ENCODE peak calls at places on chromosomes 12 and 14, in five cellular contexts. E, B, U, W and F are unnamed samples.

GRCh38 chr12:13091831-13092230 is 11.6 kb downstream of the GSG1 start:
- DNase-seq in B (no peak), U (no peak), E (no peak), W (no peak), F (no peak)

GRCh38 chr12:2668816-2669215 is 126.0 kb upstream of the FKBP4 start:
- DNase-seq in W (no peak), B (no peak), E (no peak), U (no peak), F (no peak)

GRCh38 chr14:69580009-69580577 is 5.4 kb upstream of the CCDC177 start:
- DNase-seq in U (peak; percentile 63), E (peak; percentile 72), W (peak; percentile 71), B (peak; percentile 51), F (peak; percentile 44)

GRCh38 chr14:36955376-36955775 is 217.0 kb downstream of the SLC25A21 start:
- DNase-seq in E (no peak), W (no peak), B (no peak), U (no peak), F (no peak)

GRCh38 chr14:103624860-103625259 is 4.2 kb upstream of the KLC1 start:
- DNase-seq in W (peak; percentile 81), U (no peak), B (peak; percentile 57), E (peak; percentile 56), F (no peak)

GRCh38 chr12:28110329-28110728 is 79.9 kb upstream of the CCDC91 start:
- DNase-seq in U (no peak), E (peak; percentile 16), W (no peak), B (no peak), F (no peak)

GRCh38 chr14:93032301-93032929 is 83.3 kb downstream of the ITPK1 start:
- DNase-seq in E (peak; percentile 36), W (peak; percentile 81), U (no peak), B (no peak), F (peak; percentile 31)

GRCh38 chr12:13252024-13252423 is 55.5 kb downstream of the EMP1 start:
- DNase-seq in U (no peak), W (no peak), B (no peak), E (no peak), F (no peak)

GRCh38 chr12:54961190-54961589 is 23.4 kb downstream of the TESPA1 start:
- DNase-seq in E (no peak), B (no peak), U (no peak), W (no peak), F (no peak)

GRCh38 chr12:105079011-105079570 is 5.2 kb downstream of the ALDH1L2 start:
- DNase-seq in U (no peak), E (no peak), W (no peak), B (no peak), F (no peak)

GRCh38 chr12:71208053-71208685 is 50.4 kb upstream of the TSPAN8 start:
- DNase-seq in B (no peak), E (no peak), W (no peak), U (no peak), F (no peak)

GRCh38 chr12:56046027-56046780 is 4.5 kb downstream of the RPS26 start:
- DNase-seq in U (no peak), W (no peak), E (peak; percentile 36), B (no peak), F (no peak)

GRCh38 chr12:87985069-87985675 is 44.0 kb downstream of the C12orf50 start:
- DNase-seq in E (no peak), U (no peak), B (no peak), W (no peak), F (no peak)

GRCh38 chr14:69518341-69519101 is 34.0 kb downstream of the PLEKHD1 start:
- DNase-seq in B (no peak), U (no peak), W (no peak), E (no peak), F (no peak)

GRCh38 chr12:108846320-108846719 is 11.1 kb downstream of the SSH1 start:
- DNase-seq in E (peak; percentile 58), U (no peak), B (peak; percentile 65), W (no peak), F (no peak)

GRCh38 chr12:19799216-19799615 is 359.9 kb downstream of the AEBP2 start:
- DNase-seq in B (no peak), U (no peak), W (no peak), E (no peak), F (no peak)

GRCh38 chr12:18462437-18462836 is 201.1 kb downstream of the PIK3C2G start:
- DNase-seq in U (no peak), E (no peak), W (no peak), B (no peak), F (no peak)

GRCh38 chr12:75048763-75049162 is 160.9 kb downstream of the KCNC2 start:
- DNase-seq in B (no peak), E (no peak), W (no peak), U (no peak), F (no peak)

GRCh38 chr12:87809916-87810315 is 219.3 kb downstream of the C12orf50 start:
- DNase-seq in E (no peak), U (no peak), W (no peak), B (no peak), F (no peak)

GRCh38 chr14:94612174-94612573 is at the start of gene SERPINA3:
- DNase-seq in U (no peak), E (no peak), W (no peak), B (no peak), F (no peak)

GRCh38 chr14:103292426-103293374 is 41.3 kb upstream of the EIF5 start:
- DNase-seq in U (peak; percentile 87), E (peak; percentile 71), W (peak; percentile 71), B (peak; percentile 80), F (peak; percentile 88)

GRCh38 chr14:89138846-89139245 is 278.2 kb downstream of the FOXN3 start:
- DNase-seq in W (no peak), U (no peak), E (no peak), B (no peak), F (no peak)

GRCh38 chr14:30445852-30446251 is 113.1 kb upstream of the G2E3 start:
- DNase-seq in U (no peak), W (no peak), E (no peak), B (no peak), F (no peak)

GRCh38 chr14:30883508-30884294 is 9.3 kb downstream of the COCH start:
- DNase-seq in W (no peak), E (no peak), U (no peak), B (no peak), F (no peak)

GRCh38 chr12:87687362-87687761 is 341.8 kb downstream of the C12orf50 start:
- DNase-seq in W (peak; percentile 50), B (no peak), U (no peak), E (no peak), F (peak; percentile 2)

GRCh38 chr14:52609445-52610044 is 56.9 kb downstream of the GPR137C start:
- DNase-seq in B (no peak), E (no peak), U (no peak), W (no peak), F (no peak)

GRCh38 chr12:389138-390096 is at the start of gene KDM5A:
- DNase-seq in U (peak; percentile 91), B (peak; percentile 92), W (peak; percentile 97), E (peak; percentile 94), F (peak; percentile 89)

DNA sequence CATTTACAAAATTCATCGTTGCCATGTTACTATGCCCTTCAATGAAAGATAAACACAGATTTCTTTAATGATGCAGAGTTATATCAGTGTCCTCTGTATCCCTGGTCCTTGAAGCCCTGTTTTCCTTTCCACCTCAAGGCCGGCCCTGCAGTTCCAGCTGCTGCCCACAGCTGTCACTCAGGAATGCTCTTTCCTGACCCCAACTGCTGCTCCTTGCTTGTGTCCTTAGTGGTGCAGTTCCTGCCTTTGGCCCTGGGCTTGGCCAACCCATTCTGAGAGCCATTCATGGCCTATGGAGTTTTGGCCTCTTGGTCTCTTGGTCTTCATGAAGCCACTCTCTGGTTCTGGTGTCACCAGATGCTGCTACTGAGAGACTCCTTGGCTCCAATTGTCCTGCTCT is 93.1 kb downstream of the GAS2L3 start:
- DNase-seq in E (no peak), W (no peak), U (no peak), B (no peak), F (no peak)
- TF ChIP-seq CTCF in E (no peak), W (no peak), U (no peak), B (no peak), F (no peak)

GRCh38 chr12:9754097-9754964 is 6.4 kb downstream of the CD69 start:
- DNase-seq in W (no peak), U (no peak), E (no peak), B (no peak), F (no peak)

GRCh38 chr12:9750276-9751203 is 10.2 kb downstream of the CD69 start:
- DNase-seq in W (peak; percentile 77), U (peak; percentile 54), B (peak; percentile 35), E (peak; percentile 81), F (peak; percentile 48)

GRCh38 chr12:9753042-9753820 is 7.5 kb downstream of the CD69 start:
- DNase-seq in B (no peak), W (no peak), U (no peak), E (no peak), F (no peak)

GRCh38 chr12:9752145-9752717 is 8.5 kb downstream of the CD69 start:
- DNase-seq in E (no peak), B (no peak), W (no peak), U (no peak), F (no peak)

DNA sequence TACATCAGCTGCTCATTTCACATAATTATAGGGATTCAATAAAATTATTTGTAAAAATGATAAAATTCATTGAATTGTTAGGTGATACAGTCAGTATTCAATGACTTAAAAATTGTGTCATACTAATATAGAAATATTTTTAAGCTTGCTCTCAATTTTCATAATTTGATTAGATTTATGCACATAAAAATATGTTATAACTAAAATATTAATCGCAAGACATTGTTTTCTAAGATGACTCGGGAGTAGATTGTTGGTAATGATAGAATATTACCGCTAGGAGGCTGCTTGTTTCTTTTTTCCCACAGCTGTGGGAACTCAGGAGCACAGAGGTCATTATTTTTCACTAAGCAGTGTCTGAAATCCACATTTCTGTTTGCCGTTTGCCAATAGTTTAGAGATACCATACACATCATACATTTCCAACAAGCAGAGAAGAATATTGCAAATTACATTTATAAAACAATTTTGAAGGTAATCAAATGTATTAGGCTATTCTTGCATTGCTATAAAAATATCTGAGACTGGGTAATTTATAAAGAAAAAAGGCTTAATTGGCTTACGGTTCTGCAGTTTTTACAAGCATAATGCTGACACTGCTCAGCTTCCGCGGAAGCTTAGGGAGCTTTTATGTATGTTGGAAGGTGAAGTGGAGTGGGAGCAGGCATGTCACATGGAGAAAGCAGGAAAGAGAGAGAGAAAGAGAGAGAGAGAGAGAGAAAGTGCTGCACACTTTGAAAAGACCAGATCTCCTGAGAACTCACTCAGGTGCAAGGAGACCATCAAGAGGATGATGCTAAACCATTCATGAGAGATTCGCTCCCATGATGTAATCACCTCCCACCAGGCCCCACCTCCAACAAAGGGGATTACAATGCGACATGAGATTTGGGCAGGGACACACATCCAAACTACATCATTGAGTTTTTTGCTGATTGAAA is 9.2 kb downstream of the CD69 start:
- DNase-seq in W (peak; percentile 45), U (no peak), E (no peak), B (no peak), F (no peak)
- TF ChIP-seq CTCF in W (no peak), U (no peak), E (no peak), B (no peak), F (no peak)

DNA sequence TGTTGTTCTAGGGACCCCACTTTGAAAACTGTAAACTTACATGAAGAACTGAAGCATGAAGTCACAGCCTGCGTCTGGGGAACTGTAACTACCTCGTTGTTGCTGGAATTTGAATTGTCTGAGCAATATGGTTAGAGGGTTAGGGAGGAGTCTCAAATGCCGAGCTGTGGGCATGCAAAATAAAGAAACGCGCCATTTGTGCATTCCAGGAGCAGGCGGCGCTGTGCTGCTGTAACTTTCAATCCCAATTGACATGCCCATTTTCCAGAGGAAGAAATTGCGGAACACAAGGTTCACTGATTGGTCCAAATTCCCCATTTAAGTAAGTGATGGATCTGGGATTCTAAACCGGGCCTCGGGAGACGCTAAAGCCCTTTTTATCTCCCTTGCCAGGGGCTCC is 61.3 kb downstream of the ZNF664 start:
- DNase-seq in W (peak; percentile 40), U (no peak), B (no peak), E (no peak), F (no peak)
- TF ChIP-seq CTCF in W (no peak), U (no peak), B (no peak), E (no peak), F (no peak)

GRCh38 chr14:33676135-33676566 is 274.7 kb downstream of the EGLN3 start:
- DNase-seq in B (peak; percentile 89), E (peak; percentile 15), U (peak; percentile 46), W (peak; percentile 37), F (peak; percentile 61)
- TF ChIP-seq CTCF in B (peak; percentile 91), E (peak; percentile 25), U (peak; percentile 32), W (peak; percentile 9), F (peak; percentile 44)